ENCODE peak calls at places on chromosomes 1 and 21, in seven cellular contexts. G is transverse colon; M is heart right ventricle; Q is right cardiac atrium; I is CD8-positive, alpha-beta memory T cell; E is HepG2; H is cardiac muscle cell. S is an unnamed sample.

GRCh38 chr1:27100797-27101491 is 54.0 kb downstream of the SLC9A1 start:
- DNase-seq in G (no peak), M (no peak), Q (peak; percentile 55), I (no peak), E (no peak), H (no peak), S (no peak)

GRCh38 chr1:169044296-169044695 is 62.2 kb upstream of the ATP1B1 start:
- DNase-seq in G (no peak), M (no peak), Q (no peak), I (peak; percentile 46), E (no peak), H (no peak), S (no peak)

GRCh38 chr1:69376408-69376807 is 191.3 kb upstream of the LRRC7 start:
- DNase-seq in G (no peak), M (no peak), Q (no peak), I (no peak), E (no peak), H (no peak), S (no peak)

GRCh38 chr1:91827094-91828006 is 58.6 kb downstream of the TGFBR3 start:
- DNase-seq in G (peak; percentile 80), M (peak; percentile 49), Q (peak; percentile 79), I (no peak), E (peak; percentile 99), H (no peak), S (peak; percentile 88)

GRCh38 chr1:77282866-77283539 is 1.2 kb downstream of the AK5 start:
- DNase-seq in G (no peak), M (no peak), Q (no peak), I (no peak), E (no peak), H (peak; percentile 15), S (no peak)

GRCh38 chr1:9892563-9893528 is 17.2 kb downstream of the CTNNBIP1 start:
- DNase-seq in G (peak; percentile 17), M (no peak), Q (no peak), I (no peak), E (no peak), H (no peak), S (no peak)

GRCh38 chr1:63651110-63651776 is 58.0 kb downstream of the PGM1 start:
- DNase-seq in G (no peak), M (no peak), Q (peak; percentile 35), I (no peak), E (no peak), H (peak; percentile 54), S (no peak)

GRCh38 chr1:11281518-11282331 is 8.7 kb downstream of the UBIAD1 start:
- DNase-seq in G (no peak), M (no peak), Q (peak; percentile 75), I (no peak), E (no peak), H (no peak), S (no peak)

GRCh38 chr1:46611691-46612221 is 4.9 kb downstream of the MOB3C start:
- DNase-seq in G (no peak), M (no peak), Q (no peak), I (no peak), E (no peak), H (no peak), S (no peak)

GRCh38 chr21:20404915-20405314 is 593.3 kb upstream of the NCAM2 start:
- DNase-seq in G (no peak), M (no peak), Q (no peak), I (no peak), E (no peak), H (peak; percentile 13), S (no peak)

GRCh38 chr1:66351913-66352312 is 182.0 kb upstream of the SGIP1 start:
- DNase-seq in G (no peak), M (no peak), Q (no peak), I (peak; percentile 67), E (no peak), H (no peak), S (no peak)

GRCh38 chr1:12531169-12531479 is 86.9 kb downstream of the DHRS3 start:
- DNase-seq in G (no peak), M (no peak), Q (no peak), I (no peak), E (no peak), H (no peak), S (no peak)

GRCh38 chr1:18373882-18374493 is 106.7 kb upstream of the KLHDC7A start:
- DNase-seq in G (peak; percentile 23), M (no peak), Q (no peak), I (no peak), E (no peak), H (peak; percentile 63), S (no peak)
- H3K9me3 ChIP-seq in G (no peaks in the 10 kb centered on the region), M (no peaks in the 10 kb centered on the region), Q (no peaks in the 10 kb centered on the region), I (no peaks in the 10 kb centered on the region), E (no peaks in the 10 kb centered on the region), H (no peaks in the 10 kb centered on the region), S (no peaks in the 10 kb centered on the region)

DNA sequence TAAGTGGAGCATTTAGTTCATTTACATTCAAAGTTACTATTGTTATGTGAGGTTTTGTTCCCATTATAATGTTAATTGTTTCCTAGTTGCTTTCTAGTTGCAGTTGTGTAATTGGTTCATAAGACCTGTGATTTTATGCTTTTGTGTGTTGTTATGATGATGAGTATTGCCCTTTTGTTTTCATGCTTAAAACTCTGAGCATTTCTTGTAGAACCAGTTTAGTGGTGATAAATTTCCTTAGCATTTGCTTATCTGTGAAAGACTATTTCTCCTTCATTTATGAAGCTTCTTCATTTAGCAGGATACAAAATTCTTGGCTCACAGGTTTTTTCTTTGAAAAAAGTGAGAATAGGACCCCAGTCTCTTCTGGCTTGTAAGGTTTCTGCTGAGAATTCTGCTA is 274.8 kb upstream of the SPAG17 start:
- DNase-seq in G (no peak), M (no peak), Q (no peak), I (no peak), E (no peak), H (no peak), S (no peak)
- H3K9me3 ChIP-seq in G (peaks cover 5% of the 10 kb centered on the region), M (no peaks in the 10 kb centered on the region), Q (peaks cover 4% of the 10 kb centered on the region), I (peaks cover 3% of the 10 kb centered on the region), E (peaks cover 22% of the 10 kb centered on the region), H (no peaks in the 10 kb centered on the region), S (peaks cover 22% of the 10 kb centered on the region)

GRCh38 chr21:15365751-15366392 is 301.1 kb upstream of the NRIP1 start:
- DNase-seq in G (no peak), M (no peak), Q (no peak), I (no peak), E (peak; percentile 13), H (no peak), S (no peak)

GRCh38 chr21:15370576-15370975 is 305.8 kb upstream of the NRIP1 start:
- DNase-seq in G (no peak), M (no peak), Q (no peak), I (no peak), E (no peak), H (no peak), S (no peak)

GRCh38 chr21:15362458-15362857 is 297.7 kb upstream of the NRIP1 start:
- DNase-seq in G (no peak), M (no peak), Q (no peak), I (no peak), E (no peak), H (no peak), S (no peak)

GRCh38 chr21:15363921-15364320 is 299.1 kb upstream of the NRIP1 start:
- DNase-seq in G (no peak), M (no peak), Q (no peak), I (no peak), E (no peak), H (no peak), S (no peak)

GRCh38 chr21:15367061-15367626 is 302.3 kb upstream of the NRIP1 start:
- DNase-seq in G (no peak), M (no peak), Q (no peak), I (no peak), E (no peak), H (no peak), S (no peak)
- H3K9me3 ChIP-seq in G (peaks cover 11% of the 10 kb centered on the region), M (no peaks in the 10 kb centered on the region), Q (no peaks in the 10 kb centered on the region), I (peaks cover 6% of the 10 kb centered on the region), E (peaks cover 9% of the 10 kb centered on the region), H (no peaks in the 10 kb centered on the region), S (no peaks in the 10 kb centered on the region)

GRCh38 chr1:152426731-152427130 is 12.7 kb upstream of the CRNN start:
- DNase-seq in G (no peak), M (no peak), Q (no peak), I (no peak), E (no peak), H (no peak), S (no peak)

GRCh38 chr1:152427458-152427857 is 13.4 kb upstream of the CRNN start:
- DNase-seq in G (no peak), M (no peak), Q (no peak), I (no peak), E (no peak), H (no peak), S (no peak)
- H3K9me3 ChIP-seq in G (no peaks in the 10 kb centered on the region), M (no peaks in the 10 kb centered on the region), Q (no peaks in the 10 kb centered on the region), I (no peaks in the 10 kb centered on the region), E (peaks cover 20% of the 10 kb centered on the region), H (no peaks in the 10 kb centered on the region), S (no peaks in the 10 kb centered on the region)